ENCODE peak calls at places on chromosomes 6 and 20, in five cellular contexts. V, Z, K, W and L are unnamed samples.

GRCh38 chr20:50029697-50030428 is 47.1 kb downstream of the SNAI1 start:
- DNase-seq in V (peak; percentile 77), Z (peak; percentile 33), K (peak; percentile 89), W (no peak), L (no peak)

GRCh38 chr6:42302441-42302840 is 84.8 kb upstream of the MRPS10 start:
- DNase-seq in V (no peak), Z (no peak), K (no peak), W (no peak), L (no peak)

GRCh38 chr6:99761701-99762100 is 155.1 kb downstream of the PRDM13 start:
- DNase-seq in V (no peak), Z (no peak), K (no peak), W (no peak), L (no peak)

GRCh38 chr6:24683297-24684296 is 16.7 kb downstream of the ACOT13 start:
- DNase-seq in V (no peak), Z (no peak), K (no peak), W (peak; percentile 37), L (peak; percentile 74)

GRCh38 chr6:63347599-63347998 is 27.8 kb upstream of the LGSN start:
- DNase-seq in V (no peak), Z (no peak), K (peak; percentile 21), W (no peak), L (no peak)

GRCh38 chr6:104682722-104683643 is 176.7 kb downstream of the HACE1 start:
- DNase-seq in V (peak; percentile 36), Z (peak; percentile 61), K (peak; percentile 53), W (no peak), L (peak; percentile 86)

GRCh38 chr20:64233725-64234124 is 21.8 kb upstream of the PCMTD2 start:
- DNase-seq in V (peak; percentile 62), Z (peak; percentile 30), K (no peak), W (no peak), L (no peak)

GRCh38 chr20:19715986-19716385 is 42.1 kb upstream of the RIN2 start:
- DNase-seq in V (no peak), Z (no peak), K (no peak), W (no peak), L (no peak)

GRCh38 chr20:57593134-57593886 is 26.9 kb downstream of the ZBP1 start:
- DNase-seq in V (no peak), Z (no peak), K (no peak), W (no peak), L (peak; percentile 23)

GRCh38 chr20:14235355-14235754 is 102.1 kb downstream of the FLRT3 start:
- DNase-seq in V (no peak), Z (no peak), K (no peak), W (no peak), L (no peak)

GRCh38 chr20:54550776-54551396 is 75.5 kb downstream of the DOK5 start:
- DNase-seq in V (no peak), Z (no peak), K (no peak), W (no peak), L (no peak)

GRCh38 chr6:7309050-7309449 is 3.9 kb downstream of the SSR1 start:
- DNase-seq in V (no peak), Z (no peak), K (no peak), W (no peak), L (no peak)

GRCh38 chr20:38751360-38751976 is 3.2 kb downstream of the ACTR5 start:
- DNase-seq in V (no peak), Z (peak; percentile 79), K (peak; percentile 76), W (no peak), L (peak; percentile 56)

GRCh38 chr6:75486850-75487568 is 6.6 kb downstream of the FILIP1 start:
- DNase-seq in V (no peak), Z (peak; percentile 6), K (no peak), W (no peak), L (no peak)

GRCh38 chr20:59308493-59309201 is 8.2 kb downstream of the EDN3 start:
- DNase-seq in V (no peak), Z (no peak), K (no peak), W (no peak), L (no peak)

GRCh38 chr20:2341336-2341735 is 39.4 kb upstream of the TGM6 start:
- DNase-seq in V (no peak), Z (no peak), K (no peak), W (no peak), L (no peak)

GRCh38 chr6:76707630-76708029 is 635.2 kb upstream of the IMPG1 start:
- DNase-seq in V (no peak), Z (no peak), K (no peak), W (no peak), L (no peak)

GRCh38 chr20:57426831-57427230 is 35.6 kb downstream of the RBM38 start:
- DNase-seq in V (no peak), Z (no peak), K (no peak), W (no peak), L (no peak)

GRCh38 chr6:130500693-130501092 is 134.9 kb downstream of the TMEM200A start:
- DNase-seq in V (no peak), Z (no peak), K (no peak), W (peak; percentile 93), L (no peak)

GRCh38 chr20:34772437-34772836 is 53.0 kb downstream of the NCOA6 start:
- DNase-seq in V (no peak), Z (no peak), K (no peak), W (no peak), L (no peak)

GRCh38 chr6:11918021-11918738 is 93.9 kb upstream of the HIVEP1 start:
- DNase-seq in V (no peak), Z (peak; percentile 45), K (no peak), W (peak; percentile 45), L (no peak)

GRCh38 chr6:149363154-149363553 is 36.9 kb upstream of the SUMO4 start:
- DNase-seq in V (no peak), Z (peak; percentile 45), K (no peak), W (no peak), L (peak; percentile 51)